ENCODE peak calls at places on chromosomes 7 and 10, in nine cellular contexts. D, O, S, I, A, E, G, T and F are unnamed samples.

GRCh38 chr7:94633025-94633341 is 22.9 kb downstream of the SGCE start:
- DNase-seq in D (no peak), O (no peak), S (no peak), I (peak; percentile 68), A (no peak), E (no peak), G (no peak), T (no peak), F (no peak)

GRCh38 chr10:102535481-102536147 is 31.8 kb downstream of the SUFU start:
- DNase-seq in D (no peak), O (no peak), S (no peak), I (no peak), A (no peak), E (no peak), G (no peak), T (no peak), F (no peak)

GRCh38 chr7:114519215-114519614 is 104.6 kb downstream of the FOXP2 start:
- DNase-seq in D (no peak), O (no peak), S (no peak), I (no peak), A (no peak), E (no peak), G (no peak), T (no peak), F (no peak)

GRCh38 chr7:138449580-138449979 is 10.5 kb upstream of the TRIM24 start:
- DNase-seq in D (no peak), O (peak; percentile 46), S (peak; percentile 65), I (no peak), A (no peak), E (no peak), G (peak; percentile 32), T (peak; percentile 5), F (no peak)

GRCh38 chr10:78560393-78560688 is 508.4 kb upstream of the ZMIZ1 start:
- DNase-seq in D (no peak), O (no peak), S (no peak), I (no peak), A (no peak), E (no peak), G (no peak), T (no peak), F (no peak)

GRCh38 chr7:726084-726853 is at the start of gene DNAAF5:
- DNase-seq in D (peak; percentile 87), O (peak; percentile 86), S (peak; percentile 94), I (peak; percentile 95), A (peak; percentile 10), E (peak; percentile 55), G (peak; percentile 92), T (peak; percentile 85), F (peak; percentile 78)

GRCh38 chr10:58143944-58144343 is 123.8 kb downstream of the IPMK start:
- DNase-seq in D (no peak), O (no peak), S (no peak), I (no peak), A (no peak), E (no peak), G (no peak), T (no peak), F (no peak)

GRCh38 chr7:122291189-122291588 is 13.4 kb downstream of the FEZF1 start:
- DNase-seq in D (no peak), O (no peak), S (no peak), I (no peak), A (no peak), E (no peak), G (no peak), T (no peak), F (no peak)

GRCh38 chr7:107394301-107394700 is 75.6 kb upstream of the GPR22 start:
- DNase-seq in D (no peak), O (no peak), S (no peak), I (no peak), A (no peak), E (no peak), G (no peak), T (no peak), F (no peak)

GRCh38 chr10:93579089-93579488 is 12.6 kb downstream of the FFAR4 start:
- DNase-seq in D (no peak), O (no peak), S (no peak), I (no peak), A (no peak), E (no peak), G (peak; percentile 41), T (peak; percentile 49), F (no peak)

GRCh38 chr7:158476303-158476932 is 111.2 kb downstream of the PTPRN2 start:
- DNase-seq in D (no peak), O (no peak), S (no peak), I (no peak), A (no peak), E (no peak), G (no peak), T (no peak), F (no peak)

GRCh38 chr10:123250640-123251039 is 96.4 kb downstream of the BUB3 start:
- DNase-seq in D (no peak), O (no peak), S (no peak), I (peak; percentile 59), A (no peak), E (no peak), G (no peak), T (no peak), F (no peak)

GRCh38 chr7:38068461-38068860 is 109.6 kb upstream of the STARD3NL start:
- DNase-seq in D (no peak), O (no peak), S (no peak), I (no peak), A (no peak), E (no peak), G (no peak), T (no peak), F (no peak)

GRCh38 chr10:123993534-123994416 is 99.6 kb downstream of the CHST15 start:
- DNase-seq in D (no peak), O (no peak), S (no peak), I (no peak), A (no peak), E (no peak), G (no peak), T (no peak), F (no peak)

GRCh38 chr10:114682532-114682931 is 24.5 kb upstream of the ABLIM1 start:
- DNase-seq in D (no peak), O (no peak), S (no peak), I (no peak), A (no peak), E (no peak), G (no peak), T (no peak), F (no peak)